ENCODE peak calls at places on chromosomes 6 and 20, in ten cellular contexts. X is ovary, J is HepG2, D is stomach, I is uterus, U is A549, Z is vagina, V is heart left ventricle, T is adrenal gland, H is body of pancreas. L is an unnamed sample.

GRCh38 chr6:49923826-49924225 is 40.1 kb downstream of the DEFB114 start:
- DNase-seq in X (no peak), J (no peak), D (no peak), I (no peak), U (no peak), Z (no peak), V (no peak), T (no peak), H (no peak), L (no peak)

GRCh38 chr20:38590682-38591483 is 9.9 kb downstream of the ADIG start:
- DNase-seq in X (no peak), J (no peak), D (no peak), I (no peak), U (no peak), Z (no peak), V (no peak), T (no peak), H (no peak), L (no peak)

GRCh38 chr6:154488802-154489437 is 21.6 kb downstream of the CNKSR3 start:
- DNase-seq in X (no peak), J (no peak), D (no peak), I (no peak), U (no peak), Z (no peak), V (no peak), T (no peak), H (no peak), L (no peak)

GRCh38 chr6:66949191-66949661 is 1242.2 kb upstream of the EYS start:
- DNase-seq in X (peak; percentile 12), J (no peak), D (no peak), I (no peak), U (no peak), Z (no peak), V (no peak), T (no peak), H (no peak), L (no peak)

GRCh38 chr6:158595223-158595622 is 35.3 kb downstream of the TMEM181 start:
- DNase-seq in X (no peak), J (peak; percentile 17), D (no peak), I (no peak), U (no peak), Z (peak; percentile 16), V (no peak), T (no peak), H (no peak), L (peak; percentile 30)

GRCh38 chr6:33570806-33571636 is 9.1 kb downstream of the BAK1 start:
- DNase-seq in X (peak; percentile 77), J (peak; percentile 53), D (peak; percentile 85), I (peak; percentile 75), U (peak; percentile 61), Z (no peak), V (peak; percentile 90), T (peak; percentile 80), H (peak; percentile 85), L (peak; percentile 97)

GRCh38 chr6:32198345-32198696 is 5.9 kb upstream of the GPSM3 start:
- DNase-seq in X (no peak), J (no peak), D (no peak), I (no peak), U (no peak), Z (no peak), V (no peak), T (no peak), H (no peak), L (no peak)

GRCh38 chr20:23241416-23241815 is 109.2 kb upstream of the NXT1 start:
- DNase-seq in X (no peak), J (no peak), D (no peak), I (no peak), U (no peak), Z (no peak), V (no peak), T (no peak), H (no peak), L (no peak)

GRCh38 chr6:72984981-72985665 is 240.2 kb downstream of the KHDC1L start:
- DNase-seq in X (no peak), J (no peak), D (no peak), I (no peak), U (no peak), Z (no peak), V (no peak), T (no peak), H (no peak), L (peak; percentile 31)

GRCh38 chr20:9488063-9488462 is 26.3 kb upstream of the LAMP5 start:
- DNase-seq in X (no peak), J (no peak), D (no peak), I (no peak), U (no peak), Z (no peak), V (no peak), T (no peak), H (no peak), L (no peak)

DNA sequence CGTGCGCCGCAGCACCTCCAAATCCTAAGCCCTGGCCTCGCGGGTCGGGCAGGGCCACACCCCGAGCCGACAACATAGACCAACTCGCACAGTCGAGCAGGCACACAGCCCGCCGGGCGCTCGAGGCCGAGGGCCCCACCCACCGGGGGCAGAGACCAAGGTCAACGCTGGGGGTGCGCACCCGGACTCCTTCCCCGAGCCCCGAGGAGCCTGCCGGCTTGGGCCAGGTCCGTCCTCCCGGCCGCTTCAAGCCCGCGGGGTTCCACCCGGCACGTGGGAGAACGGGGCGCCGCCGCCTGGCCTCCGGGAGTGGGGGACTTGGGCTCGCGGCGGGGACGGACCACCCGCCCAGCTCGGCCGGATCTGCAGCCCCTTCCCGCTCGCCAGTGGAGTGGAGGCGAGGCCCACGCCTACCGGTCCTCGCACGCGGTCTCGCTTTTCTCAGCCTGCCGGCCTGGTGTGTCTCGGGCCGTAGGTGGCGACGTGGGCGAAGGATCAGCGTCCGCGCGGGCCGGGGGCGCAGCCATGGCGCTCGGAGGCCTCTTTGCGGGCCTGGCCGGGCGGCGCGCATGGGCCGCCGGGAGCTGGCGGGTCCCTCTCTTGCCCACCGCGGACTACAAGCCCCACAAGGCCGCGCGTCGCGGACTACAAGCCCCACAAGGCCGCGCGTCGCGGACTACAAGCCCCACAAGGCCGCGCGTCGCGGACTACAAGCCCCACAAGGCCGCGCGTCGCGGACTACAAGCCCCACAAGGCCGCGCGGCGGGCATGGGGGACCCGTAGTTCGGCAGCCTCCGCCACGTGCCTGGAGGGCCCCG is at the start of gene UCKL1:
- DNase-seq in X (peak; percentile 95), J (peak; percentile 91), D (peak; percentile 94), I (peak; percentile 93), U (peak; percentile 90), Z (no peak), V (peak; percentile 96), T (peak; percentile 95), H (peak; percentile 96), L (peak; percentile 95)
- TF ChIP-seq POLR2A in X (peak; percentile 67), J (peak; percentile 96), D (no peak), I (peak; percentile 83), U (peak; percentile 82), Z (peak; percentile 42), V (peak; percentile 91), T (peak; percentile 75), H (peak; percentile 78), L (peak; percentile 86)

DNA sequence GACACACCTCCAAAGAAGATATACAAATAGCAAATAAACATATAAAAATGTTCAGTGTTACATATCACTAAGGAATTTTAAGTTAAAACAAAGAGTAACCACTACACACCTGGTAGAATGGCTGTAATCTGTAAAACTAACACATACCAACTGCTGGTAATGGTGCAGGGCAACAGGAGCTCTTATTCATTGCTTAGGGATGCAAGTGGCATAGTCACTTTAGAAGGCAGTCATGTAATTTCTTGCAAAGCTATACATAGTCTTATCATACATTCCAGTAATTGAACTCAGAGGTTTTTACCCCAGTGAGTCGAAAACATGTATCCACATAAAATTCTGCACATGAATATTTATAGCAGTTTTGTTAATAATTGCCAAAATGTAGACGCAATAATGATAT is 906.8 kb upstream of the CITED2 start:
- DNase-seq in X (no peak), J (no peak), D (no peak), I (no peak), U (no peak), Z (no peak), V (no peak), T (no peak), H (no peak), L (no peak)
- H3K4me3 ChIP-seq in X (no peak overlapping the region), J (no peak overlapping the region), D (no peak overlapping the region), I (no peak overlapping the region), U (no peak overlapping the region), Z (no peak overlapping the region), V (no peak overlapping the region), T (no peak overlapping the region), H (no peak overlapping the region), L (no peak overlapping the region)

DNA sequence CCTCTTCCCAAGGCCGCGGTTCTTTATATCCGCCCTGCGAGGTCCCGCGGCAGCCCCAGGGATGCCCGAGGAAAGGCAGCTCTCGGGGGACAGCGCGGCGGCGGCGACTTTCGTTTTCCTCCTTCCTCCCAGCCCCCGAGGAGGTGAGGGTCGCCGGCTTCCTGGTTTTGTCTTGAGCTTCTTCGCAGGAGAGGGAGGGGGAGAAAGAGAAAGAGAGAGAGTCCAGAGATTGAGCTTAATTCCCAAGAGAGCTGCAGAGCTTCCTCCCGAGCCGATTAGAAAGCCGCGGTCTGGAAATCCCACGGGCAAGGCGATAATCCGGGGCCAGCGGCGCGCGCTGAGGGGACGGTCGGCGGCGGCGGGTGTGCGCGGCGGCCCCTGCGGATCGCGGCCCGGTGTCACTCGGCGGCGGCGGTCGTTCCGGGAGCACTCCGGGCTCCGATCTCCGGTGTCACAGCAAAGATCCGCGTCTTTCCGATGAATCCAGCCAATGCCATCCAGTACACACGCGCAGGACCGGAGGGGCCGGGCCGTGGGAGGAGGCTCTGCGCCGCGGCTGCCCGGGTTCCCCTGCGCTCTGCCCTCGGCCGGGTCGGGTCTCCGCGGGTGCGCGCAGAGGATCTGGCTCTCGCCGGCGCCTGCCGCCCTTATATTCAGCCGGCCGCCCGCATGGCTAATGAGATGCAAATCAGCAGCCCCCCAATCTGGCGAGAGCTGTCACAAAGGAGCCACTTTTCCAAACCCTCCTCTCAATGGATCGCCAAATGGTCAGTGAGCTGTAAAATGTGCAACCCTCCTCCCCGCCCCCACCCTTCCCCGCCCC is at the start of gene DLL1:
- DNase-seq in X (peak; percentile 28), J (no peak), D (peak; percentile 57), I (no peak), U (no peak), Z (no peak), V (peak; percentile 73), T (peak; percentile 63), H (peak; percentile 70), L (peak; percentile 84)
- TF ChIP-seq POLR2A in X (no peak), J (no peak), D (no peak), I (peak; percentile 16), U (no peak), Z (peak; percentile 54), V (peak; percentile 68), T (peak; percentile 72), H (peak; percentile 67), L (peak; percentile 60)

DNA sequence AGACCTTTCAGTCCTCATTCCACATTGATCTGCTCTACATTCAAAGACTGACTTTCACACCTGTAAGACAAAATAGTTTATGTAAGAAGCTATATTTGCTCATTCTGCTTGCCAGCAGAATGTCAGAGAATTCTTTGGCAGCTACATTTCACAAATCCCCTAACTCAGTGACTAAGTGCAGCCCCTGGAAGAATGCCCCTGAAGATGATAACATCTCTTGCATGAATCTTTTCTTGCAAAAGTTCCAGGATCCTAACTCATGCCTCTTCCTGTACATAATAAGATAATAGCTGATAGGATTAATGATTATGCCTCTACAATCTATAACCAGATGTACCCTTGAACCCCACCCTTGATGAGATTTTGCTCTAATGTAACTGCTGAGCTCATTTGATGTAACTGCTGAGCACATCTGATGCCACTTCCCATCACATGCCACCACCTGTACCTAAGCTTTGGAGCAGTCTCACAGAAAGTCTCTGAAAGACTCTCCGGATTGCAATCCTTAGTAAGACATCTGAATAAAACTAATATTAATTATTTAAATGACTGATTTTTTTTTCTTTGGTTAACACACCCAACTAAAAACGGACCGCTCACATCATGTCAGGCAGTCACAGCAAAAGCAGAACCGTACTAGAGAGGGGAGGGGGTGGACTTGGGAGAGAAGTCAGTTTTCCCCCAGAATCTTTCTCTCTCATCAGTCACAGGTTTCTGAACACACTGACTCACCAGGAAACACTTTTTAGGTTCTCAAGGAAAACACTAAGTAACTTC is 684 bp upstream of the DNAH8 start:
- DNase-seq in X (no peak), J (no peak), D (no peak), I (no peak), U (no peak), Z (no peak), V (no peak), T (no peak), H (no peak), L (no peak)
- H3K4me3 ChIP-seq in X (no peak overlapping the region), J (no peak overlapping the region), D (peak overlapping the region; percentile 32), I (peak overlapping the region; percentile 0), U (no peak overlapping the region), Z (peak overlapping the region; percentile 34), V (peak overlapping the region; percentile 17), T (no peak overlapping the region), H (no peak overlapping the region), L (no peak overlapping the region)

L was measured in NB4.